ENCODE peak calls at places on chromosomes 11 and 22, in eight cellular contexts. One of them, this sample, is unnamed.

GRCh38 chr11:9760180-9760550 is 96.3 kb downstream of the SWAP70 start:
- DNase-seq in epithelial cell of esophagus: peak; percentile 22
- DNase-seq in GM12865: no peak
- DNase-seq in Peyer's patch: no peak
- DNase-seq in A549: no peak
- DNase-seq in lower leg skin: peak; percentile 98
- DNase-seq in glutamatergic neuron: no peak
- DNase-seq in fibroblast of mammary gland: peak; percentile 97
- DNase-seq in this sample: no peak

GRCh38 chr11:60777572-60777971 is 7.6 kb upstream of the MS4A10 start:
- DNase-seq in lower leg skin: no peak
- DNase-seq in fibroblast of mammary gland: peak; percentile 76
- DNase-seq in Peyer's patch: no peak
- DNase-seq in epithelial cell of esophagus: peak; percentile 81
- DNase-seq in A549: peak; percentile 44
- DNase-seq in glutamatergic neuron: no peak
- DNase-seq in GM12865: no peak
- DNase-seq in this sample: no peak

GRCh38 chr11:22456993-22457748 is 119.0 kb downstream of the SLC17A6 start:
- DNase-seq in GM12865: no peak
- DNase-seq in glutamatergic neuron: no peak
- DNase-seq in epithelial cell of esophagus: peak; percentile 96
- DNase-seq in Peyer's patch: no peak
- DNase-seq in fibroblast of mammary gland: no peak
- DNase-seq in lower leg skin: no peak
- DNase-seq in A549: no peak
- DNase-seq in this sample: no peak

GRCh38 chr11:62336949-62337681 is at the start of gene ASRGL1:
- DNase-seq in A549: peak; percentile 87
- DNase-seq in Peyer's patch: peak; percentile 73
- DNase-seq in fibroblast of mammary gland: peak; percentile 22
- DNase-seq in epithelial cell of esophagus: peak; percentile 55
- DNase-seq in GM12865: peak; percentile 86
- DNase-seq in lower leg skin: peak; percentile 96
- DNase-seq in glutamatergic neuron: peak; percentile 88
- DNase-seq in this sample: peak; percentile 80

GRCh38 chr11:88683024-88683423 is 345.5 kb upstream of the CTSC start:
- DNase-seq in A549: no peak
- DNase-seq in GM12865: no peak
- DNase-seq in glutamatergic neuron: peak; percentile 26
- DNase-seq in lower leg skin: no peak
- DNase-seq in Peyer's patch: no peak
- DNase-seq in epithelial cell of esophagus: no peak
- DNase-seq in fibroblast of mammary gland: no peak
- DNase-seq in this sample: no peak

GRCh38 chr11:70510571-70510970 is 112.2 kb downstream of the CTTN start:
- DNase-seq in Peyer's patch: no peak
- DNase-seq in glutamatergic neuron: no peak
- DNase-seq in GM12865: no peak
- DNase-seq in A549: no peak
- DNase-seq in epithelial cell of esophagus: no peak
- DNase-seq in fibroblast of mammary gland: no peak
- DNase-seq in lower leg skin: no peak
- DNase-seq in this sample: no peak

GRCh38 chr22:31326877-31327276 is 19.3 kb downstream of the PATZ1 start:
- DNase-seq in Peyer's patch: no peak
- DNase-seq in GM12865: no peak
- DNase-seq in A549: no peak
- DNase-seq in fibroblast of mammary gland: no peak
- DNase-seq in lower leg skin: peak; percentile 37
- DNase-seq in epithelial cell of esophagus: no peak
- DNase-seq in glutamatergic neuron: no peak
- DNase-seq in this sample: no peak

GRCh38 chr11:17735823-17736772 is 1.5 kb downstream of the KCNC1 start:
- DNase-seq in glutamatergic neuron: peak; percentile 63
- DNase-seq in fibroblast of mammary gland: no peak
- DNase-seq in lower leg skin: no peak
- DNase-seq in Peyer's patch: no peak
- DNase-seq in A549: no peak
- DNase-seq in GM12865: no peak
- DNase-seq in epithelial cell of esophagus: no peak
- DNase-seq in this sample: no peak

GRCh38 chr11:2828585-2829330 is 56.8 kb downstream of the CDKN1C start:
- DNase-seq in Peyer's patch: no peak
- DNase-seq in epithelial cell of esophagus: no peak
- DNase-seq in lower leg skin: no peak
- DNase-seq in GM12865: no peak
- DNase-seq in A549: no peak
- DNase-seq in fibroblast of mammary gland: no peak
- DNase-seq in glutamatergic neuron: peak; percentile 0
- DNase-seq in this sample: no peak

GRCh38 chr22:37435970-37436603 is 8.8 kb upstream of the ELFN2 start:
- DNase-seq in Peyer's patch: no peak
- DNase-seq in fibroblast of mammary gland: no peak
- DNase-seq in glutamatergic neuron: no peak
- DNase-seq in epithelial cell of esophagus: no peak
- DNase-seq in lower leg skin: no peak
- DNase-seq in A549: no peak
- DNase-seq in GM12865: no peak
- DNase-seq in this sample: no peak

GRCh38 chr11:134240592-134240991 is 12.6 kb downstream of the THYN1 start:
- DNase-seq in GM12865: no peak
- DNase-seq in lower leg skin: peak; percentile 37
- DNase-seq in Peyer's patch: no peak
- DNase-seq in fibroblast of mammary gland: no peak
- DNase-seq in epithelial cell of esophagus: no peak
- DNase-seq in glutamatergic neuron: no peak
- DNase-seq in A549: no peak
- DNase-seq in this sample: no peak

GRCh38 chr11:33753304-33753703 is 17.1 kb upstream of the CD59 start:
- DNase-seq in lower leg skin: no peak
- DNase-seq in fibroblast of mammary gland: peak; percentile 75
- DNase-seq in GM12865: peak; percentile 83
- DNase-seq in A549: no peak
- DNase-seq in Peyer's patch: no peak
- DNase-seq in glutamatergic neuron: no peak
- DNase-seq in epithelial cell of esophagus: no peak
- DNase-seq in this sample: no peak

GRCh38 chr11:47716692-47717091 is 1.5 kb upstream of the AGBL2 start:
- DNase-seq in lower leg skin: no peak
- DNase-seq in A549: peak; percentile 26
- DNase-seq in Peyer's patch: no peak
- DNase-seq in glutamatergic neuron: no peak
- DNase-seq in fibroblast of mammary gland: no peak
- DNase-seq in GM12865: peak; percentile 13
- DNase-seq in epithelial cell of esophagus: peak; percentile 14
- DNase-seq in this sample: peak; percentile 32

GRCh38 chr22:22902247-22902962 is 14.8 kb downstream of the IGLL5 start:
- DNase-seq in glutamatergic neuron: no peak
- DNase-seq in epithelial cell of esophagus: no peak
- DNase-seq in Peyer's patch: no peak
- DNase-seq in fibroblast of mammary gland: no peak
- DNase-seq in lower leg skin: no peak
- DNase-seq in GM12865: no peak
- DNase-seq in A549: no peak
- DNase-seq in this sample: no peak

GRCh38 chr22:40182231-40182835 is 4.6 kb downstream of the TNRC6B start:
- DNase-seq in glutamatergic neuron: no peak
- DNase-seq in fibroblast of mammary gland: peak; percentile 69
- DNase-seq in A549: no peak
- DNase-seq in epithelial cell of esophagus: peak; percentile 30
- DNase-seq in Peyer's patch: no peak
- DNase-seq in GM12865: no peak
- DNase-seq in lower leg skin: no peak
- DNase-seq in this sample: no peak

GRCh38 chr22:26322179-26322905 is 106.7 kb upstream of the ASPHD2 start:
- DNase-seq in epithelial cell of esophagus: peak; percentile 94
- DNase-seq in Peyer's patch: no peak
- DNase-seq in fibroblast of mammary gland: peak; percentile 83
- DNase-seq in GM12865: no peak
- DNase-seq in glutamatergic neuron: no peak
- DNase-seq in A549: no peak
- DNase-seq in lower leg skin: peak; percentile 14
- DNase-seq in this sample: no peak

GRCh38 chr11:73034777-73035176 is 107.3 kb downstream of the FCHSD2 start:
- DNase-seq in lower leg skin: no peak
- DNase-seq in GM12865: no peak
- DNase-seq in glutamatergic neuron: no peak
- DNase-seq in A549: no peak
- DNase-seq in Peyer's patch: no peak
- DNase-seq in fibroblast of mammary gland: no peak
- DNase-seq in epithelial cell of esophagus: no peak
- DNase-seq in this sample: peak; percentile 36

GRCh38 chr11:4464216-4465159 is 15.4 kb downstream of the OR52K2 start:
- DNase-seq in GM12865: no peak
- DNase-seq in fibroblast of mammary gland: peak; percentile 61
- DNase-seq in epithelial cell of esophagus: peak; percentile 88
- DNase-seq in Peyer's patch: no peak
- DNase-seq in lower leg skin: no peak
- DNase-seq in A549: peak; percentile 37
- DNase-seq in glutamatergic neuron: no peak
- DNase-seq in this sample: no peak

GRCh38 chr11:101299210-101299609 is 169.6 kb upstream of the PGR start:
- DNase-seq in lower leg skin: no peak
- DNase-seq in fibroblast of mammary gland: no peak
- DNase-seq in epithelial cell of esophagus: no peak
- DNase-seq in A549: no peak
- DNase-seq in Peyer's patch: no peak
- DNase-seq in glutamatergic neuron: no peak
- DNase-seq in GM12865: no peak
- DNase-seq in this sample: no peak
- TF ChIP-seq CTCF in lower leg skin: no peak
- TF ChIP-seq CTCF in fibroblast of mammary gland: no peak
- TF ChIP-seq CTCF in epithelial cell of esophagus: no peak
- TF ChIP-seq CTCF in A549: no peak
- TF ChIP-seq CTCF in Peyer's patch: no peak
- TF ChIP-seq CTCF in glutamatergic neuron: no peak
- TF ChIP-seq CTCF in GM12865: no peak
- TF ChIP-seq CTCF in this sample: no peak

GRCh38 chr11:14520086-14520901 is at the start of gene PSMA1:
- DNase-seq in epithelial cell of esophagus: peak; percentile 97
- DNase-seq in fibroblast of mammary gland: peak; percentile 92
- DNase-seq in A549: peak; percentile 97
- DNase-seq in lower leg skin: peak; percentile 99
- DNase-seq in GM12865: peak; percentile 96
- DNase-seq in glutamatergic neuron: peak; percentile 92
- DNase-seq in Peyer's patch: peak; percentile 94
- DNase-seq in this sample: peak; percentile 99
- TF ChIP-seq CTCF in epithelial cell of esophagus: peak; percentile 34
- TF ChIP-seq CTCF in fibroblast of mammary gland: no peak
- TF ChIP-seq CTCF in A549: no peak
- TF ChIP-seq CTCF in lower leg skin: peak; percentile 82
- TF ChIP-seq CTCF in GM12865: no peak
- TF ChIP-seq CTCF in glutamatergic neuron: peak; percentile 50
- TF ChIP-seq CTCF in Peyer's patch: peak; percentile 78
- TF ChIP-seq CTCF in this sample: no peak

GRCh38 chr22:46460835-46461234 is 76.6 kb downstream of the CELSR1 start:
- DNase-seq in epithelial cell of esophagus: no peak
- DNase-seq in lower leg skin: no peak
- DNase-seq in Peyer's patch: no peak
- DNase-seq in GM12865: no peak
- DNase-seq in A549: no peak
- DNase-seq in glutamatergic neuron: no peak
- DNase-seq in fibroblast of mammary gland: no peak
- DNase-seq in this sample: no peak

GRCh38 chr22:46457502-46458488 is 79.6 kb downstream of the CELSR1 start:
- DNase-seq in A549: no peak
- DNase-seq in epithelial cell of esophagus: peak; percentile 90
- DNase-seq in Peyer's patch: no peak
- DNase-seq in lower leg skin: no peak
- DNase-seq in GM12865: no peak
- DNase-seq in fibroblast of mammary gland: peak; percentile 44
- DNase-seq in glutamatergic neuron: peak; percentile 41
- DNase-seq in this sample: no peak

GRCh38 chr22:46459347-46460065 is 77.9 kb downstream of the CELSR1 start:
- DNase-seq in GM12865: no peak
- DNase-seq in epithelial cell of esophagus: no peak
- DNase-seq in A549: no peak
- DNase-seq in glutamatergic neuron: peak; percentile 8
- DNase-seq in Peyer's patch: no peak
- DNase-seq in fibroblast of mammary gland: no peak
- DNase-seq in lower leg skin: no peak
- DNase-seq in this sample: no peak

GRCh38 chr22:46456818-46457163 is 80.6 kb downstream of the CELSR1 start:
- DNase-seq in A549: no peak
- DNase-seq in fibroblast of mammary gland: no peak
- DNase-seq in GM12865: no peak
- DNase-seq in Peyer's patch: no peak
- DNase-seq in glutamatergic neuron: peak; percentile 3
- DNase-seq in lower leg skin: no peak
- DNase-seq in epithelial cell of esophagus: no peak
- DNase-seq in this sample: no peak

GRCh38 chr22:46458525-46458924 is 78.9 kb downstream of the CELSR1 start:
- DNase-seq in epithelial cell of esophagus: no peak
- DNase-seq in lower leg skin: no peak
- DNase-seq in fibroblast of mammary gland: no peak
- DNase-seq in GM12865: no peak
- DNase-seq in A549: no peak
- DNase-seq in glutamatergic neuron: peak; percentile 6
- DNase-seq in Peyer's patch: no peak
- DNase-seq in this sample: no peak
- TF ChIP-seq CTCF in epithelial cell of esophagus: no peak
- TF ChIP-seq CTCF in lower leg skin: no peak
- TF ChIP-seq CTCF in fibroblast of mammary gland: no peak
- TF ChIP-seq CTCF in GM12865: no peak
- TF ChIP-seq CTCF in A549: no peak
- TF ChIP-seq CTCF in glutamatergic neuron: no peak
- TF ChIP-seq CTCF in Peyer's patch: no peak
- TF ChIP-seq CTCF in this sample: no peak

DNA sequence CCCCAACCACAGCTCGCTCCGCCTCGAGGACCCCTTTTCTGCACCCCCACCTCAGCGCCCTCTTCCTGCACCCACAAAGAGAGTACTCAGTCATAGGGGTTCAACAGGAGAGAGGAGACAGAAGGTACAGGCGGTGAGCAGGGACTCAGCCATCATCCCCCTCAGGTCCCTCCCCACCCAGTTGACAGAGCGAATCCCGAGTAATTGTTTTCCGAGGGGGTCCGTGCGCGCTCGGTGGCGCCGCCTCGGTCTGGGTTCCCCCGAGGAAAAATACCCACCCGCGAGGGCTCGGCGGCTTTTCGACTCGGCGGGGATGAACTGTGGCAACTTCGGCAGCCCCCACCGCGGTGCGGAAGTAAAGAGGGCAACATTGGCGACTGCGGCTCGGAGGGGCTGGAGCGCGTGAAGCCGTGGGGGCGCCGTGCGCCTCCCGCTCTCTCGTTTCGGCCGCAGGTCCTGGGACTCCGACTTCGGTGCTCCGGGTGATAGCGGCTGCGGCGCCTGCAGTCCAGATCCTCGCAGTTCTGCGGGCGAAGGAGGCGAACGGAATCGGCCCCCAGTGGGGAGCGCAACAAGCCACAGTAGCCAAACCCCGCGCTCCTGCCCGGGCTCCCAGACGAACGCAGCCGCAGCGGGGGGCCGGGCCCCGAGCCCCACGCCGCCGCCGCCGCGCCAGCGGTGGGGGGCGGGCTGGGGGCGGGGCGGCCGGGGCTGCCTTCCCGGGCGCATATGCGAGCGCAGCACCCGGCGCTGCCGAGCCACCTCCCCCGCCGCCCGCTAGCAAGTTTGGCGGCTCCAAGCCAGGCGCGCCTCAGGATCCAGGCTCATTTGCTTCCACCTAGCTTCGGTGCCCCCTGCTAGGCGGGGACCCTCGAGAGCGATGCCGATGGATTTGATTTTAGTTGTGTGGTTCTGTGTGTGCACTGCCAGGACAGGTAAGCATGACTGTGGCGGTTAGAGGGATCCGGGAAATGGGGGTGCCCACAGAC is at the start of gene NELL1:
- DNase-seq in glutamatergic neuron: peak; percentile 59
- DNase-seq in fibroblast of mammary gland: no peak
- DNase-seq in lower leg skin: no peak
- DNase-seq in GM12865: no peak
- DNase-seq in Peyer's patch: no peak
- DNase-seq in epithelial cell of esophagus: peak; percentile 24
- DNase-seq in A549: no peak
- DNase-seq in this sample: no peak
- TF ChIP-seq CTCF in glutamatergic neuron: no peak
- TF ChIP-seq CTCF in fibroblast of mammary gland: no peak
- TF ChIP-seq CTCF in lower leg skin: no peak
- TF ChIP-seq CTCF in GM12865: no peak
- TF ChIP-seq CTCF in Peyer's patch: no peak
- TF ChIP-seq CTCF in epithelial cell of esophagus: no peak
- TF ChIP-seq CTCF in A549: no peak
- TF ChIP-seq CTCF in this sample: no peak

This sample was measured in activated CD8-positive, alpha-beta T cell treated with anti-CD3 and anti-CD28 coated beads for 36 hours.